ENCODE peak calls at places on chromosomes 6 and 20, in nine cellular contexts. F is cardiac fibroblast; S is stimulated activated CD4-positive, alpha-beta T cell treated with anti-CD3 and anti-CD28 coated beads, Interleukin-2, amount 100 ng/mL, for 48 hours; K is HTR-8/SVneo; O is NCI-H1105; H is anterior cingulate cortex; B is activated CD4-positive, CD25-positive, alpha-beta regulatory T cell; L is WTC11; W is posterior vena cava. M is an unnamed sample.

GRCh38 chr20:35663813-35664543 is 722 bp downstream of the CPNE1 start:
- DNase-seq in F (peak), S (peak), K (peak), O (peak), H (peak), B (peak), L (peak), W (peak), M (peak)

GRCh38 chr20:32902456-32903420 is 44.0 kb downstream of the EFCAB8 start:
- DNase-seq in F (peak), S (peak), K (peak), O (peak), H (peak), B (peak), L (peak), W (peak), M (peak)

GRCh38 chr6:1379026-1379809 is 10.2 kb upstream of the FOXF2 start:
- DNase-seq in F (no peak), S (no peak), K (no peak), O (no peak), H (no peak), B (no peak), L (no peak), W (peak), M (no peak)

GRCh38 chr6:25619222-25619621 is 32.8 kb upstream of the SCGN start:
- DNase-seq in F (no peak), S (no peak), K (no peak), O (no peak), H (no peak), B (no peak), L (no peak), W (no peak), M (no peak)

GRCh38 chr6:149082320-149082719 is 235.2 kb upstream of the TAB2 start:
- DNase-seq in F (peak), S (peak), K (peak), O (peak), H (peak), B (peak), L (peak), W (peak), M (peak)

GRCh38 chr20:13389115-13389514 is 168.0 kb downstream of the ISM1 start:
- DNase-seq in F (no peak), S (no peak), K (no peak), O (no peak), H (no peak), B (no peak), L (no peak), W (no peak), M (no peak)

GRCh38 chr20:58718121-58718563 is 25.5 kb downstream of the NPEPL1 start:
- DNase-seq in F (no peak), S (no peak), K (no peak), O (no peak), H (no peak), B (no peak), L (peak), W (peak), M (no peak)

GRCh38 chr20:60378620-60379019 is 420.4 kb downstream of the CDH26 start:
- DNase-seq in F (no peak), S (no peak), K (no peak), O (no peak), H (no peak), B (no peak), L (no peak), W (no peak), M (no peak)

GRCh38 chr6:64955435-64955848 is 751.6 kb downstream of the EYS start:
- DNase-seq in F (no peak), S (no peak), K (no peak), O (no peak), H (no peak), B (no peak), L (no peak), W (no peak), M (no peak)

GRCh38 chr20:32416206-32416605 is 58.1 kb downstream of the ASXL1 start:
- DNase-seq in F (no peak), S (no peak), K (no peak), O (no peak), H (no peak), B (no peak), L (no peak), W (no peak), M (no peak)

GRCh38 chr20:31738729-31739549 is at the start of gene TPX2:
- DNase-seq in F (peak), S (peak), K (peak), O (peak), H (peak), B (peak), L (peak), W (peak), M (peak)

GRCh38 chr6:13286185-13286584 is 42.2 kb downstream of the TBC1D7 start:
- DNase-seq in F (no peak), S (no peak), K (no peak), O (no peak), H (no peak), B (no peak), L (no peak), W (no peak), M (no peak)

GRCh38 chr6:155638200-155638599 is 182.6 kb upstream of the NOX3 start:
- DNase-seq in F (no peak), S (no peak), K (no peak), O (no peak), H (no peak), B (no peak), L (no peak), W (no peak), M (no peak)

GRCh38 chr6:30113377-30113759 is 478 bp upstream of the TRIM31 start:
- DNase-seq in F (no peak), S (no peak), K (no peak), O (no peak), H (no peak), B (no peak), L (no peak), W (no peak), M (no peak)

GRCh38 chr6:33241968-33242367 is 29.7 kb downstream of the VPS52 start:
- DNase-seq in F (no peak), S (no peak), K (no peak), O (no peak), H (no peak), B (no peak), L (no peak), W (no peak), M (no peak)

GRCh38 chr6:113763883-113764282 is 93.3 kb upstream of the MARCKS start:
- DNase-seq in F (peak), S (no peak), K (no peak), O (no peak), H (no peak), B (no peak), L (no peak), W (no peak), M (peak)

M was measured in fibroblast of gingiva.